ENCODE peak calls at places on chromosome 14, in six cellular contexts. Q is endodermal cell, A is HFFc6, W is BE2C, T is GM20000, B is A549. I is an unnamed sample.

GRCh38 chr14:59107819-59108218 is 80.6 kb upstream of the DAAM1 start:
- DNase-seq in Q (no peak), A (no peak), W (no peak), T (no peak), B (no peak), I (no peak)

GRCh38 chr14:78633747-78634146 is 463.6 kb downstream of the NRXN3 start:
- DNase-seq in Q (peak), A (no peak), W (no peak), T (no peak), B (no peak), I (peak)

GRCh38 chr14:20400965-20401593 is 12.2 kb downstream of the TEP1 start:
- DNase-seq in Q (no peak), A (peak), W (no peak), T (no peak), B (peak), I (no peak)

GRCh38 chr14:106551265-106551664 is 1024.9 kb downstream of the TMEM121 start:
- DNase-seq in Q (no peak), A (no peak), W (no peak), T (no peak), B (no peak), I (no peak)

GRCh38 chr14:75456069-75457023 is 28.5 kb downstream of the JDP2 start:
- DNase-seq in Q (peak), A (no peak), W (no peak), T (no peak), B (no peak), I (no peak)

GRCh38 chr14:30142216-30142615 is 214.6 kb upstream of the PRKD1 start:
- DNase-seq in Q (no peak), A (no peak), W (no peak), T (no peak), B (no peak), I (no peak)

GRCh38 chr14:51453869-51454268 is 197.8 kb upstream of the FRMD6 start:
- DNase-seq in Q (no peak), A (no peak), W (no peak), T (no peak), B (no peak), I (no peak)

GRCh38 chr14:21136024-21136423 is 19.8 kb downstream of the OR5AU1 start:
- DNase-seq in Q (no peak), A (no peak), W (no peak), T (peak), B (peak), I (no peak)

GRCh38 chr14:61640834-61641170 is 54.5 kb upstream of the HIF1A start:
- DNase-seq in Q (no peak), A (no peak), W (no peak), T (no peak), B (no peak), I (no peak)

GRCh38 chr14:66011855-66012254 is 474.3 kb upstream of the CCDC196 start:
- DNase-seq in Q (no peak), A (no peak), W (no peak), T (no peak), B (no peak), I (no peak)

GRCh38 chr14:86530457-86530856 is 1000.5 kb downstream of the FLRT2 start:
- DNase-seq in Q (peak), A (no peak), W (no peak), T (no peak), B (no peak), I (no peak)

GRCh38 chr14:91303091-91303923 is 58.8 kb upstream of the GPR68 start:
- DNase-seq in Q (peak), A (no peak), W (peak), T (peak), B (peak), I (peak)

GRCh38 chr14:104315169-104315568 is 176.8 kb downstream of the KIF26A start:
- DNase-seq in Q (peak), A (no peak), W (no peak), T (no peak), B (no peak), I (no peak)

DNA sequence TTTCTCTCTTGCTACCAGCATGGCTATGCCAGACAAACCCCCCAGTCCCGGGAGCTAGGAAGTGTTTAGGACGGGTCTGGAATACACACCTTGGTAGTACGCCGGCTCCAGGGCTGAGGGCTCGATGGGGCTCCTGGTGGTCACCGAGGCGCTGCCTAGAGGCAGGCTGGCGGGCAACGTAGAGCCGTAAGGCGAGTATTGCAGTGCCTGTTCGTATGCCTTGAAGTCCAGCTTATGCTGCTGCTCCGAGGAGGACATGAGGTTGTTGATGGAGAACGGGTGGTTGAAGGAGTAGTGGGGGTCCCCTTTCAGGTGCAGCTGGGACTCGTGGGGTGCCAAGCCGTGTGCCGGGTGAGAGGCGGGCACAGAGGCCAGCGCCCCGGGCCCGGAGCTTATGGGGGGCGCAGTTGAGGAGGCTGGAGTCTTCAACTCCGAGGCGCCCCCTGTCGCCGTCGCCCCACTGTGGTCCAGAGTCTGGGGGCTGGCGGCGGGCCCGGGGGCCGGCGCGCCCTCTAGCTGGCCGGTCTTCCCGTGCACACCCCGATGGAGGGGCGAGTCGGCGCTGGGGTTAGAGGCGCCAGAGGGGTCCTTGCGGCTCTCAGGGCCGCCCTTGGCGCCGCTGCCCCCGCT is 3.6 kb downstream of the FOXA1 start:
- DNase-seq in Q (peak), A (no peak), W (no peak), T (no peak), B (no peak), I (no peak)
- TF ChIP-seq CTCF in Q (peak), A (peak), W (no peak), T (no peak), B (peak), I (peak)

GRCh38 chr14:77026166-77026929 is 2.2 kb downstream of the IRF2BPL start:
- DNase-seq in Q (peak), A (no peak), W (peak), T (peak), B (no peak), I (no peak)

GRCh38 chr14:77028384-77029246 is at the start of gene IRF2BPL:
- DNase-seq in Q (peak), A (peak), W (peak), T (peak), B (peak), I (peak)

GRCh38 chr14:77027538-77028383 is 747 bp downstream of the IRF2BPL start:
- DNase-seq in Q (peak), A (peak), W (peak), T (peak), B (peak), I (peak)

GRCh38 chr14:77025744-77026165 is 2.8 kb downstream of the IRF2BPL start:
- DNase-seq in Q (peak), A (no peak), W (peak), T (no peak), B (no peak), I (no peak)

GRCh38 chr14:77026930-77027537 is 1.5 kb downstream of the IRF2BPL start:
- DNase-seq in Q (peak), A (peak), W (peak), T (peak), B (no peak), I (no peak)
- TF ChIP-seq CTCF in Q (no peak), A (peak), W (no peak), T (no peak), B (no peak), I (peak)

GRCh38 chr14:71006200-71006563 is 98.9 kb downstream of the PCNX1 start:
- DNase-seq in Q (no peak), A (peak), W (no peak), T (no peak), B (no peak), I (no peak)

GRCh38 chr14:71012888-71013287 is 105.6 kb downstream of the PCNX1 start:
- DNase-seq in Q (no peak), A (no peak), W (no peak), T (no peak), B (no peak), I (no peak)

GRCh38 chr14:71013551-71014192 is 106.4 kb downstream of the PCNX1 start:
- DNase-seq in Q (no peak), A (no peak), W (no peak), T (no peak), B (no peak), I (no peak)

GRCh38 chr14:71011479-71011878 is 104.2 kb downstream of the PCNX1 start:
- DNase-seq in Q (no peak), A (no peak), W (no peak), T (no peak), B (no peak), I (no peak)
- TF ChIP-seq CTCF in Q (peak), A (peak), W (no peak), T (no peak), B (peak), I (no peak)

DNA sequence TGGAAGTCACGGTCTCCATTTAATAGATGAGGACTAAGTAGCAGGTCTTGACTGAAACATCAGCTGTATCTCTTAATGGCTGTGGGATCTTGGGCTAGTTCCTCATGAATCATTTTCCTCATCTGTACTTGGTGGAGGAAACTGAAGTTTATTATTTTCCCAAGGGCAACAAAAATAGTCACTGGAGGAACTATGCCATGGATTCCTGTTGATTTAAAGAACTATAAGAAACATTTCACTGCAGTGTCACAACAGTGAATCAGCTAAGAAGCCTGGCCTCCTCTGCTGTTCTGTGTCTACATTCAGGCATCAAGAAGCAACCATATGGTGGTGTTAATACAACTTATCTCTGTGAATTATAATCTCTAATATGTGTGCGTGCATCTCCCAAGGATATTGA is 200.5 kb downstream of the STXBP6 start:
- DNase-seq in Q (no peak), A (peak), W (no peak), T (no peak), B (no peak), I (no peak)
- TF ChIP-seq CTCF in Q (no peak), A (no peak), W (no peak), T (no peak), B (no peak), I (no peak)